ENCODE peak calls at places on chromosomes 12 and 14, in five cellular contexts. One of them, this sample, is unnamed.

GRCh38 chr14:74864193-74864592 is 11.8 kb downstream of the PROX2 start:
- DNase-seq in activated CD4-positive, alpha-beta memory T cell treated with anti-CD3 and anti-CD28 coated beads for 36 hours: no peak
- DNase-seq in omental fat pad: no peak
- DNase-seq in H4: no peak
- DNase-seq in activated CD4-positive, alpha-beta T cell treated with anti-CD3 and anti-CD28 coated beads, Interleukin-2, amount 50 U/mL, for 24 hours: no peak
- DNase-seq in this sample: no peak

GRCh38 chr12:80777587-80777986 is 60.9 kb downstream of the MYF5 start:
- DNase-seq in activated CD4-positive, alpha-beta memory T cell treated with anti-CD3 and anti-CD28 coated beads for 36 hours: no peak
- DNase-seq in omental fat pad: no peak
- DNase-seq in H4: no peak
- DNase-seq in activated CD4-positive, alpha-beta T cell treated with anti-CD3 and anti-CD28 coated beads, Interleukin-2, amount 50 U/mL, for 24 hours: no peak
- DNase-seq in this sample: no peak

GRCh38 chr14:75205586-75205985 is 29.2 kb upstream of the TMED10 start:
- DNase-seq in activated CD4-positive, alpha-beta memory T cell treated with anti-CD3 and anti-CD28 coated beads for 36 hours: peak
- DNase-seq in omental fat pad: no peak
- DNase-seq in H4: no peak
- DNase-seq in activated CD4-positive, alpha-beta T cell treated with anti-CD3 and anti-CD28 coated beads, Interleukin-2, amount 50 U/mL, for 24 hours: no peak
- DNase-seq in this sample: no peak

GRCh38 chr12:25100738-25101445 is 94.1 kb downstream of the DNAI7 start:
- DNase-seq in activated CD4-positive, alpha-beta memory T cell treated with anti-CD3 and anti-CD28 coated beads for 36 hours: no peak
- DNase-seq in omental fat pad: no peak
- DNase-seq in H4: no peak
- DNase-seq in activated CD4-positive, alpha-beta T cell treated with anti-CD3 and anti-CD28 coated beads, Interleukin-2, amount 50 U/mL, for 24 hours: no peak
- DNase-seq in this sample: no peak

GRCh38 chr12:3158851-3159465 is 81.8 kb downstream of the TSPAN9 start:
- DNase-seq in activated CD4-positive, alpha-beta memory T cell treated with anti-CD3 and anti-CD28 coated beads for 36 hours: no peak
- DNase-seq in omental fat pad: no peak
- DNase-seq in H4: no peak
- DNase-seq in activated CD4-positive, alpha-beta T cell treated with anti-CD3 and anti-CD28 coated beads, Interleukin-2, amount 50 U/mL, for 24 hours: no peak
- DNase-seq in this sample: no peak

GRCh38 chr14:89308232-89308959 is 108.6 kb downstream of the FOXN3 start:
- DNase-seq in activated CD4-positive, alpha-beta memory T cell treated with anti-CD3 and anti-CD28 coated beads for 36 hours: no peak
- DNase-seq in omental fat pad: no peak
- DNase-seq in H4: no peak
- DNase-seq in activated CD4-positive, alpha-beta T cell treated with anti-CD3 and anti-CD28 coated beads, Interleukin-2, amount 50 U/mL, for 24 hours: no peak
- DNase-seq in this sample: no peak

GRCh38 chr12:78088391-78088832 is 257.7 kb downstream of the NAV3 start:
- DNase-seq in activated CD4-positive, alpha-beta memory T cell treated with anti-CD3 and anti-CD28 coated beads for 36 hours: no peak
- DNase-seq in omental fat pad: no peak
- DNase-seq in H4: peak
- DNase-seq in activated CD4-positive, alpha-beta T cell treated with anti-CD3 and anti-CD28 coated beads, Interleukin-2, amount 50 U/mL, for 24 hours: no peak
- DNase-seq in this sample: no peak

GRCh38 chr12:77947326-77947725 is 116.6 kb downstream of the NAV3 start:
- DNase-seq in activated CD4-positive, alpha-beta memory T cell treated with anti-CD3 and anti-CD28 coated beads for 36 hours: no peak
- DNase-seq in omental fat pad: no peak
- DNase-seq in H4: no peak
- DNase-seq in activated CD4-positive, alpha-beta T cell treated with anti-CD3 and anti-CD28 coated beads, Interleukin-2, amount 50 U/mL, for 24 hours: no peak
- DNase-seq in this sample: no peak

GRCh38 chr14:74756326-74756725 is 6.8 kb upstream of the YLPM1 start:
- DNase-seq in activated CD4-positive, alpha-beta memory T cell treated with anti-CD3 and anti-CD28 coated beads for 36 hours: no peak
- DNase-seq in omental fat pad: no peak
- DNase-seq in H4: no peak
- DNase-seq in activated CD4-positive, alpha-beta T cell treated with anti-CD3 and anti-CD28 coated beads, Interleukin-2, amount 50 U/mL, for 24 hours: no peak
- DNase-seq in this sample: no peak

GRCh38 chr12:58889557-58889956 is 30.7 kb downstream of the LRIG3 start:
- DNase-seq in activated CD4-positive, alpha-beta memory T cell treated with anti-CD3 and anti-CD28 coated beads for 36 hours: no peak
- DNase-seq in omental fat pad: no peak
- DNase-seq in H4: no peak
- DNase-seq in activated CD4-positive, alpha-beta T cell treated with anti-CD3 and anti-CD28 coated beads, Interleukin-2, amount 50 U/mL, for 24 hours: no peak
- DNase-seq in this sample: no peak

GRCh38 chr12:48788852-48789775 is at the start of gene ADCY6:
- DNase-seq in activated CD4-positive, alpha-beta memory T cell treated with anti-CD3 and anti-CD28 coated beads for 36 hours: peak
- DNase-seq in omental fat pad: peak
- DNase-seq in H4: peak
- DNase-seq in activated CD4-positive, alpha-beta T cell treated with anti-CD3 and anti-CD28 coated beads, Interleukin-2, amount 50 U/mL, for 24 hours: no peak
- DNase-seq in this sample: peak

GRCh38 chr12:130780325-130780724 is 58.7 kb downstream of the STX2 start:
- DNase-seq in activated CD4-positive, alpha-beta memory T cell treated with anti-CD3 and anti-CD28 coated beads for 36 hours: no peak
- DNase-seq in omental fat pad: no peak
- DNase-seq in H4: no peak
- DNase-seq in activated CD4-positive, alpha-beta T cell treated with anti-CD3 and anti-CD28 coated beads, Interleukin-2, amount 50 U/mL, for 24 hours: no peak
- DNase-seq in this sample: no peak

GRCh38 chr14:100025111-100025510 is 40.1 kb upstream of the EVL start:
- DNase-seq in activated CD4-positive, alpha-beta memory T cell treated with anti-CD3 and anti-CD28 coated beads for 36 hours: peak
- DNase-seq in omental fat pad: no peak
- DNase-seq in H4: peak
- DNase-seq in activated CD4-positive, alpha-beta T cell treated with anti-CD3 and anti-CD28 coated beads, Interleukin-2, amount 50 U/mL, for 24 hours: no peak
- DNase-seq in this sample: no peak